ENCODE peak calls at places on chromosomes 2 and 18, in nine cellular contexts. Q is breast epithelium, G is Panc1, C is GM12878, W is HCT116, O is GM12892, S is GM23338, X is HL-60, Z is sigmoid colon. D is an unnamed sample.

GRCh38 chr2:53744395-53745065 is 23.1 kb upstream of the CHAC2 start:
- DNase-seq in Q (no peak), G (no peak), C (no peak), W (no peak), O (no peak), S (no peak), X (no peak), Z (no peak), D (no peak)

GRCh38 chr2:119719261-119719627 is 40.2 kb downstream of the TMEM177 start:
- DNase-seq in Q (no peak), G (no peak), C (no peak), W (no peak), O (no peak), S (no peak), X (no peak), Z (no peak), D (no peak)

GRCh38 chr2:86417961-86418360 is 23.2 kb upstream of the KDM3A start:
- DNase-seq in Q (no peak), G (no peak), C (no peak), W (no peak), O (no peak), S (no peak), X (no peak), Z (no peak), D (no peak)

GRCh38 chr2:118046628-118047210 is 32.8 kb upstream of the CCDC93 start:
- DNase-seq in Q (no peak), G (no peak), C (no peak), W (peak), O (no peak), S (peak), X (no peak), Z (no peak), D (no peak)

GRCh38 chr2:33589444-33589843 is 9.7 kb downstream of the FAM98A start:
- DNase-seq in Q (no peak), G (no peak), C (no peak), W (no peak), O (no peak), S (no peak), X (no peak), Z (no peak), D (no peak)

GRCh38 chr2:86485103-86485502 is 43.9 kb downstream of the KDM3A start:
- DNase-seq in Q (no peak), G (no peak), C (no peak), W (no peak), O (no peak), S (no peak), X (no peak), Z (no peak), D (no peak)

GRCh38 chr2:159098815-159099455 is 130.5 kb downstream of the TANC1 start:
- DNase-seq in Q (no peak), G (no peak), C (no peak), W (no peak), O (no peak), S (no peak), X (no peak), Z (no peak), D (no peak)

GRCh38 chr2:188665196-188665595 is 309.0 kb upstream of the COL3A1 start:
- DNase-seq in Q (no peak), G (no peak), C (no peak), W (no peak), O (no peak), S (no peak), X (no peak), Z (no peak), D (no peak)

GRCh38 chr2:109275120-109276040 is 146.4 kb downstream of the SH3RF3 start:
- DNase-seq in Q (no peak), G (no peak), C (no peak), W (no peak), O (no peak), S (no peak), X (peak), Z (no peak), D (no peak)

GRCh38 chr2:132670961-132671781 is 1.2 kb upstream of the LYPD1 start:
- DNase-seq in Q (no peak), G (no peak), C (no peak), W (peak), O (no peak), S (peak), X (no peak), Z (no peak), D (no peak)

GRCh38 chr2:111226797-111227700 is 106.3 kb downstream of the BCL2L11 start:
- DNase-seq in Q (no peak), G (no peak), C (no peak), W (no peak), O (no peak), S (no peak), X (peak), Z (no peak), D (no peak)

GRCh38 chr2:21395366-21395765 is 271.6 kb downstream of the TDRD15 start:
- DNase-seq in Q (no peak), G (no peak), C (no peak), W (no peak), O (no peak), S (peak), X (no peak), Z (no peak), D (no peak)

GRCh38 chr18:49646864-49647263 is 85.0 kb downstream of the LIPG start:
- DNase-seq in Q (no peak), G (no peak), C (no peak), W (no peak), O (no peak), S (no peak), X (no peak), Z (peak), D (no peak)

GRCh38 chr2:19480664-19481063 is 122.2 kb upstream of the OSR1 start:
- DNase-seq in Q (peak), G (no peak), C (no peak), W (no peak), O (no peak), S (no peak), X (no peak), Z (peak), D (no peak)

GRCh38 chr2:171320208-171320621 is 113.6 kb downstream of the METTL8 start:
- DNase-seq in Q (no peak), G (no peak), C (peak), W (no peak), O (no peak), S (no peak), X (no peak), Z (no peak), D (no peak)

GRCh38 chr18:68177807-68178702 is 536.9 kb downstream of the TMX3 start:
- DNase-seq in Q (no peak), G (peak), C (no peak), W (no peak), O (no peak), S (no peak), X (no peak), Z (no peak), D (peak)

GRCh38 chr2:1628893-1629292 is 115.4 kb downstream of the PXDN start:
- DNase-seq in Q (peak), G (no peak), C (no peak), W (no peak), O (no peak), S (no peak), X (no peak), Z (peak), D (peak)

GRCh38 chr2:233387667-233388528 is 33.6 kb downstream of the DGKD start:
- DNase-seq in Q (peak), G (no peak), C (no peak), W (no peak), O (no peak), S (no peak), X (no peak), Z (peak), D (peak)

GRCh38 chr18:41809652-41810051 is 145.4 kb upstream of the PIK3C3 start:
- DNase-seq in Q (no peak), G (no peak), C (no peak), W (no peak), O (no peak), S (peak), X (no peak), Z (no peak), D (no peak)

GRCh38 chr2:168561991-168562390 is 105.9 kb downstream of the CERS6 start:
- DNase-seq in Q (no peak), G (no peak), C (no peak), W (no peak), O (no peak), S (no peak), X (no peak), Z (no peak), D (no peak)

GRCh38 chr2:102313025-102313424 is 1.7 kb downstream of the IL1RL1 start:
- DNase-seq in Q (no peak), G (peak), C (no peak), W (no peak), O (no peak), S (no peak), X (no peak), Z (no peak), D (no peak)

GRCh38 chr2:157304811-157305712 is 20.6 kb downstream of the ERMN start:
- DNase-seq in Q (no peak), G (no peak), C (no peak), W (no peak), O (no peak), S (no peak), X (no peak), Z (no peak), D (no peak)

GRCh38 chr18:58297198-58297597 is 253.2 kb downstream of the NEDD4L start:
- DNase-seq in Q (no peak), G (no peak), C (no peak), W (no peak), O (no peak), S (no peak), X (no peak), Z (no peak), D (no peak)

GRCh38 chr2:181465686-181466375 is 8.6 kb downstream of the ITGA4 start:
- DNase-seq in Q (no peak), G (no peak), C (no peak), W (no peak), O (no peak), S (no peak), X (no peak), Z (no peak), D (no peak)

GRCh38 chr2:25294573-25295462 is 46.9 kb downstream of the DNMT3A start:
- DNase-seq in Q (peak), G (no peak), C (no peak), W (peak), O (peak), S (no peak), X (peak), Z (peak), D (peak)

GRCh38 chr2:182542501-182543258 is 115.8 kb upstream of the PDE1A start:
- DNase-seq in Q (no peak), G (no peak), C (no peak), W (no peak), O (no peak), S (no peak), X (no peak), Z (no peak), D (no peak)

GRCh38 chr2:132275396-132275795 is 113.6 kb upstream of the ANKRD30BL start:
- DNase-seq in Q (no peak), G (no peak), C (no peak), W (no peak), O (no peak), S (no peak), X (no peak), Z (no peak), D (no peak)

GRCh38 chr2:110748489-110748867 is 16.1 kb downstream of the ACOXL start:
- DNase-seq in Q (no peak), G (no peak), C (peak), W (no peak), O (peak), S (no peak), X (no peak), Z (no peak), D (no peak)

GRCh38 chr2:61707984-61708852 is 145.6 kb downstream of the FAM161A start:
- DNase-seq in Q (no peak), G (peak), C (peak), W (no peak), O (peak), S (no peak), X (no peak), Z (no peak), D (peak)

GRCh38 chr2:187575081-187576067 is 21.1 kb upstream of the TFPI start:
- DNase-seq in Q (no peak), G (no peak), C (no peak), W (no peak), O (no peak), S (no peak), X (no peak), Z (no peak), D (no peak)

GRCh38 chr2:98560256-98560771 is 48.0 kb downstream of the COA5 start:
- DNase-seq in Q (no peak), G (no peak), C (no peak), W (no peak), O (no peak), S (no peak), X (no peak), Z (peak), D (no peak)

GRCh38 chr2:200122683-200123082 is 167.3 kb downstream of the MAIP1 start:
- DNase-seq in Q (no peak), G (no peak), C (no peak), W (no peak), O (no peak), S (no peak), X (no peak), Z (no peak), D (no peak)

GRCh38 chr2:149076863-149077412 is 38.4 kb downstream of the LYPD6B start:
- DNase-seq in Q (no peak), G (no peak), C (no peak), W (no peak), O (no peak), S (peak), X (no peak), Z (no peak), D (no peak)

GRCh38 chr2:28401411-28401810 is 8.8 kb downstream of the FOSL2 start:
- DNase-seq in Q (no peak), G (no peak), C (no peak), W (no peak), O (no peak), S (no peak), X (no peak), Z (peak), D (no peak)
- TF ChIP-seq POLR2AphosphoS5 in Q (no peak), G (no peak), C (no peak), W (no peak), O (no peak), S (no peak), X (no peak), Z (no peak), D (no peak)

GRCh38 chr2:169822036-169822435 is 2.7 kb downstream of the METTL5 start:
- DNase-seq in Q (no peak), G (no peak), C (no peak), W (no peak), O (no peak), S (no peak), X (no peak), Z (no peak), D (no peak)

GRCh38 chr2:169822785-169823392 is 1.8 kb downstream of the METTL5 start:
- DNase-seq in Q (no peak), G (no peak), C (no peak), W (no peak), O (no peak), S (no peak), X (no peak), Z (no peak), D (no peak)

GRCh38 chr2:169827272-169828140 is at the start of gene UBR3:
- DNase-seq in Q (peak), G (peak), C (peak), W (peak), O (peak), S (peak), X (peak), Z (peak), D (peak)

GRCh38 chr2:169823996-169824372 is 721 bp downstream of the METTL5 start:
- DNase-seq in Q (no peak), G (no peak), C (no peak), W (no peak), O (no peak), S (no peak), X (no peak), Z (no peak), D (no peak)

GRCh38 chr2:169824373-169825333 is at the start of gene METTL5:
- DNase-seq in Q (peak), G (peak), C (peak), W (peak), O (peak), S (peak), X (peak), Z (peak), D (peak)
- TF ChIP-seq POLR2AphosphoS5 in Q (no peak), G (peak), C (peak), W (peak), O (peak), S (peak), X (peak), Z (peak), D (peak)

DNA sequence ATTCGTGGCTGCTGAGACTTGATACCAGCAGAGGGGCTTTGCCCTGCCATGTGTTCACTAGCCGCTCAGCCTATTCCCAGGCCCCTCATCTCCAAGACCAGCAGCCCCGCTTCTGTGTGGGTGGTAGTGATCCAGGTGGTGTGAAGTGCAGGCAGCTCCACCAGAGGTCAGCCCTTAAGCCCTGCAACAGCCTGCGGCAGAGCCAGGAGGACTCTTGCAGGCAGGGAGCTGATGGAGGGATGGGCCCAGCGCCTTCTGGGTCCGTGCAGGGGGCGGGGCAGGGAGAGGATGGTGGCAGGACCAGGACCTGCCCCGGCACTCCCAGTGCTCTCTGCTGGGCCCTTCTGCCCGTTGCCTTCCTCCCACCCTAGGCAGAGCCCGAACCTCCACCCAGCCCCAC is 162.0 kb downstream of the SH3BP4 start:
- DNase-seq in Q (no peak), G (no peak), C (no peak), W (no peak), O (no peak), S (peak), X (no peak), Z (no peak), D (no peak)
- TF ChIP-seq POLR2AphosphoS5 in Q (no peak), G (no peak), C (no peak), W (no peak), O (no peak), S (no peak), X (no peak), Z (no peak), D (no peak)

GRCh38 chr2:46806526-46806925 is 109.1 kb downstream of the MCFD2 start:
- DNase-seq in Q (peak), G (no peak), C (no peak), W (no peak), O (no peak), S (no peak), X (no peak), Z (no peak), D (no peak)
- TF ChIP-seq POLR2AphosphoS5 in Q (no peak), G (no peak), C (no peak), W (no peak), O (no peak), S (no peak), X (no peak), Z (no peak), D (no peak)